ENCODE peak calls at places on chromosomes 7 and 10, in six cellular contexts. V, C, L, T, G and H are unnamed samples.

GRCh38 chr7:46230298-46231295 is 309.5 kb upstream of the IGFBP3 start:
- DNase-seq in V (no peak), G (no peak), C (no peak), T (no peak), L (peak; percentile 55), H (no peak)

GRCh38 chr7:55185941-55186609 is 167.3 kb downstream of the EGFR start:
- DNase-seq in G (no peak), L (peak; percentile 92), T (no peak), C (no peak), V (no peak), H (no peak)

GRCh38 chr10:15815242-15815885 is 44.9 kb downstream of the MINDY3 start:
- DNase-seq in V (no peak), C (no peak), L (no peak), T (no peak), G (no peak), H (no peak)

GRCh38 chr7:79709574-79710409 is 256.3 kb upstream of the MAGI2 start:
- DNase-seq in C (peak; percentile 12), G (no peak), L (peak; percentile 65), V (no peak), T (no peak), H (no peak)

GRCh38 chr7:42991913-42992576 is 59.9 kb downstream of the MRPL32 start:
- DNase-seq in V (no peak), T (no peak), L (no peak), G (no peak), C (no peak), H (no peak)

GRCh38 chr10:117596666-117597065 is 54.1 kb downstream of the EMX2 start:
- DNase-seq in T (no peak), C (no peak), G (no peak), V (no peak), L (no peak), H (no peak)

GRCh38 chr7:15747187-15748111 is 61.0 kb upstream of the MEOX2 start:
- DNase-seq in T (no peak), C (no peak), G (no peak), L (peak; percentile 75), V (no peak), H (no peak)

GRCh38 chr10:97058521-97058920 is 127.2 kb downstream of the SLIT1 start:
- DNase-seq in L (no peak), C (no peak), T (peak; percentile 51), G (no peak), V (no peak), H (no peak)

GRCh38 chr10:132021504-132022143 is 39.9 kb upstream of the BNIP3 start:
- DNase-seq in V (no peak), L (no peak), G (no peak), T (no peak), C (no peak), H (no peak)

GRCh38 chr7:121940907-121941306 is 67.9 kb downstream of the PTPRZ1 start:
- DNase-seq in L (no peak), V (no peak), C (no peak), T (no peak), G (no peak), H (no peak)

GRCh38 chr7:133784421-133785045 is 342.6 kb upstream of the LRGUK start:
- DNase-seq in T (no peak), V (no peak), G (no peak), L (no peak), C (no peak), H (no peak)

GRCh38 chr7:129262333-129262732 is 37.5 kb downstream of the AHCYL2 start:
- DNase-seq in V (no peak), T (no peak), C (no peak), G (no peak), L (no peak), H (no peak)

GRCh38 chr10:29608062-29608461 is 26.7 kb downstream of the SVIL start:
- DNase-seq in V (no peak), L (no peak), C (no peak), G (no peak), T (peak; percentile 71), H (no peak)

GRCh38 chr7:130490287-130490686 is 1.6 kb upstream of the MEST start:
- DNase-seq in T (no peak), L (no peak), G (no peak), V (no peak), C (no peak), H (no peak)

GRCh38 chr10:43226441-43226840 is 40.4 kb downstream of the RASGEF1A start:
- DNase-seq in C (no peak), L (no peak), G (no peak), T (peak; percentile 6), V (no peak), H (no peak)

GRCh38 chr7:26439502-26440252 is 148.0 kb downstream of the SNX10 start:
- DNase-seq in V (no peak), C (no peak), L (no peak), G (no peak), T (no peak), H (no peak)

GRCh38 chr7:112359086-112359485 is 91.2 kb upstream of the IFRD1 start:
- DNase-seq in C (no peak), V (no peak), T (no peak), G (no peak), L (no peak), H (no peak)